ENCODE peak calls at places on chromosomes 12 and 14, in five cellular contexts. X is activated CD8-positive, alpha-beta memory T cell treated with anti-CD3 and anti-CD28 coated beads for 1 hour; A is T-helper 17 cell; G is T-helper 2 cell; C is keratinocyte. E is an unnamed sample.
A peak's percentile ranks its signal among the peaks of the same experiment; 100 is the strongest.

GRCh38 chr12:75944097-75944904 is 87.3 kb downstream of the PHLDA1 start:
- DNase-seq in X (no peak), A (no peak), G (no peak), C (peak; percentile 70), E (no peak)

GRCh38 chr12:69639400-69640016 is 28.8 kb upstream of the LRRC10 start:
- DNase-seq in X (peak; percentile 1), A (peak; percentile 37), G (peak; percentile 36), C (no peak), E (peak; percentile 34)

GRCh38 chr14:90722590-90722989 is 93.6 kb downstream of the TTC7B start:
- DNase-seq in X (no peak), A (no peak), G (no peak), C (no peak), E (no peak)

GRCh38 chr14:51501746-51502145 is 150.0 kb upstream of the FRMD6 start:
- DNase-seq in X (no peak), A (no peak), G (no peak), C (no peak), E (no peak)

GRCh38 chr14:21098134-21098891 is at the start of gene ZNF219:
- DNase-seq in X (no peak), A (peak; percentile 49), G (peak; percentile 34), C (no peak), E (peak; percentile 32)

GRCh38 chr12:42507589-42507988 is 82.0 kb downstream of the PRICKLE1 start:
- DNase-seq in X (no peak), A (no peak), G (no peak), C (no peak), E (no peak)

GRCh38 chr14:105878125-105878524 is 351.7 kb downstream of the TMEM121 start:
- DNase-seq in X (no peak), A (peak; percentile 6), G (peak; percentile 2), C (no peak), E (no peak)

GRCh38 chr12:21751517-21751916 is 23.0 kb downstream of the KCNJ8 start:
- DNase-seq in X (no peak), A (no peak), G (no peak), C (no peak), E (no peak)

GRCh38 chr14:91138511-91139359 is 24.9 kb downstream of the DGLUCY start:
- DNase-seq in X (no peak), A (no peak), G (peak; percentile 10), C (no peak), E (no peak)

GRCh38 chr14:102317564-102318248 is 1.8 kb upstream of the ZNF839 start:
- DNase-seq in X (no peak), A (no peak), G (no peak), C (peak; percentile 52), E (no peak)

GRCh38 chr12:30973171-30973570 is 46.6 kb downstream of the TSPAN11 start:
- DNase-seq in X (no peak), A (no peak), G (no peak), C (no peak), E (no peak)

GRCh38 chr14:34043627-34044372 is 92.9 kb upstream of the EGLN3 start:
- DNase-seq in X (no peak), A (no peak), G (no peak), C (no peak), E (peak; percentile 42)

GRCh38 chr14:37202265-37202664 is 4.5 kb downstream of the MIPOL1 start:
- DNase-seq in X (no peak), A (no peak), G (no peak), C (peak; percentile 60), E (no peak)

GRCh38 chr12:58893421-58893986 is 26.8 kb downstream of the LRIG3 start:
- DNase-seq in X (no peak), A (no peak), G (no peak), C (no peak), E (no peak)

GRCh38 chr14:102805454-102805891 is 28.2 kb downstream of the TRAF3 start:
- DNase-seq in X (no peak), A (no peak), G (no peak), C (no peak), E (peak; percentile 16)

GRCh38 chr14:33317675-33318074 is 379.0 kb downstream of the NPAS3 start:
- DNase-seq in X (no peak), A (no peak), G (no peak), C (no peak), E (no peak)

GRCh38 chr12:123660328-123660727 is 10.6 kb upstream of the TCTN2 start:
- DNase-seq in X (no peak), A (no peak), G (no peak), C (no peak), E (no peak)

GRCh38 chr12:126389215-126389841 is 1324.1 kb downstream of the AACS start:
- DNase-seq in X (no peak), A (no peak), G (no peak), C (no peak), E (no peak)

GRCh38 chr14:49970474-49971147 is 77.7 kb downstream of the ARF6 start:
- DNase-seq in X (no peak), A (no peak), G (no peak), C (no peak), E (no peak)

GRCh38 chr14:105139212-105139825 is 29.3 kb downstream of the JAG2 start:
- DNase-seq in X (no peak), A (no peak), G (no peak), C (no peak), E (no peak)

GRCh38 chr12:14853966-14854365 is 10.6 kb upstream of the ART4 start:
- DNase-seq in X (no peak), A (no peak), G (no peak), C (no peak), E (no peak)

GRCh38 chr12:76018111-76018510 is 13.5 kb downstream of the PHLDA1 start:
- DNase-seq in X (no peak), A (no peak), G (no peak), C (no peak), E (no peak)

GRCh38 chr14:71196921-71197320 is 289.7 kb downstream of the PCNX1 start:
- DNase-seq in X (no peak), A (no peak), G (no peak), C (no peak), E (no peak)

GRCh38 chr12:2286461-2287131 is 233.8 kb downstream of the CACNA1C start:
- DNase-seq in X (no peak), A (no peak), G (no peak), C (no peak), E (no peak)

GRCh38 chr12:99960312-99960711 is 24.4 kb downstream of the ANKS1B start:
- DNase-seq in X (no peak), A (no peak), G (no peak), C (no peak), E (no peak)

GRCh38 chr12:57836442-57837375 is 9.8 kb downstream of the CTDSP2 start:
- DNase-seq in X (no peak), A (no peak), G (no peak), C (no peak), E (no peak)

E was measured in effector memory CD4-positive, alpha-beta T cell.